ENCODE peak calls at places on chromosome 21, in five cellular contexts. D is GM13976, L is fibroblast of lung, E is WTC11, M is IMR-90. I is an unnamed sample.
A peak's percentile ranks its signal among the peaks of the same experiment; 100 is the strongest.

GRCh38 chr21:45377866-45378257 is 27.1 kb upstream of the COL18A1 start:
- DNase-seq in M (no peak), L (no peak), E (no peak), D (no peak), I (no peak)

GRCh38 chr21:40845621-40846020 is 1.3 kb downstream of the DSCAM start:
- DNase-seq in D (no peak), L (peak; percentile 58), E (no peak), M (peak; percentile 3), I (no peak)

GRCh38 chr21:36048357-36048756 is 12.0 kb downstream of the SETD4 start:
- DNase-seq in E (no peak), D (no peak), L (no peak), M (no peak), I (no peak)

GRCh38 chr21:45874716-45875415 is 106.7 kb upstream of the COL6A1 start:
- DNase-seq in D (no peak), L (peak; percentile 96), M (peak; percentile 98), E (no peak), I (peak; percentile 88)

GRCh38 chr21:34011660-34012059 is 61.7 kb upstream of the MRPS6 start:
- DNase-seq in M (no peak), E (no peak), L (peak; percentile 39), D (no peak), I (no peak)

GRCh38 chr21:46226920-46227599 is 1.5 kb downstream of the LSS start:
- DNase-seq in M (peak; percentile 78), D (peak; percentile 47), E (no peak), L (peak; percentile 27), I (peak; percentile 58)

GRCh38 chr21:15549671-15550070 is 180.1 kb upstream of the USP25 start:
- DNase-seq in M (peak; percentile 5), L (peak; percentile 20), E (no peak), D (no peak), I (no peak)

GRCh38 chr21:16145479-16145878 is 415.7 kb downstream of the USP25 start:
- DNase-seq in M (no peak), D (no peak), L (no peak), E (no peak), I (no peak)

GRCh38 chr21:35002879-35003722 is 46.0 kb downstream of the RUNX1 start:
- DNase-seq in D (no peak), E (no peak), L (peak; percentile 94), M (peak; percentile 92), I (peak; percentile 52)

GRCh38 chr21:23951251-23951650 is 1656.0 kb downstream of the MRPL39 start:
- DNase-seq in L (peak; percentile 59), D (no peak), E (no peak), M (peak; percentile 67), I (no peak)

GRCh38 chr21:45318556-45319341 is 31.1 kb upstream of the POFUT2 start:
- DNase-seq in M (peak; percentile 54), E (no peak), L (peak; percentile 52), D (no peak), I (no peak)

GRCh38 chr21:15564907-15565306 is 164.9 kb upstream of the USP25 start:
- DNase-seq in L (no peak), D (no peak), E (no peak), M (no peak), I (no peak)

GRCh38 chr21:45506836-45507522 is 35.3 kb downstream of the SLC19A1 start:
- DNase-seq in E (no peak), M (no peak), L (no peak), D (no peak), I (no peak)

GRCh38 chr21:33884361-33885157 is 31.0 kb downstream of the ATP5PO start:
- DNase-seq in E (no peak), M (no peak), D (no peak), L (peak; percentile 85), I (peak; percentile 79)

GRCh38 chr21:40466893-40467483 is 380.0 kb downstream of the DSCAM start:
- DNase-seq in D (no peak), L (peak; percentile 13), E (no peak), M (no peak), I (no peak)

GRCh38 chr21:45333583-45334121 is 46.0 kb upstream of the POFUT2 start:
- DNase-seq in L (peak; percentile 48), D (no peak), M (peak; percentile 57), E (no peak), I (no peak)

GRCh38 chr21:34890724-34891609 is 158.1 kb downstream of the RUNX1 start:
- DNase-seq in L (peak; percentile 61), E (peak; percentile 42), D (peak; percentile 23), M (peak; percentile 48), I (no peak)

GRCh38 chr21:36765229-36765628 is 66.3 kb downstream of the SIM2 start:
- DNase-seq in E (no peak), D (no peak), M (peak; percentile 42), L (peak; percentile 25), I (no peak)

GRCh38 chr21:35381743-35382310 is 332.7 kb upstream of the RUNX1 start:
- DNase-seq in D (no peak), M (no peak), L (no peak), E (no peak), I (no peak)

GRCh38 chr21:38988211-38989096 is 182.7 kb downstream of the ETS2 start:
- DNase-seq in E (no peak), M (no peak), L (no peak), D (no peak), I (no peak)

GRCh38 chr21:20662523-20662922 is 335.7 kb upstream of the NCAM2 start:
- DNase-seq in D (no peak), M (no peak), E (peak; percentile 39), L (no peak), I (no peak)

GRCh38 chr21:33780631-33781030 is 135.0 kb downstream of the ATP5PO start:
- DNase-seq in L (peak; percentile 70), E (no peak), M (peak; percentile 45), D (no peak), I (no peak)

GRCh38 chr21:28823464-28823863 is 169.2 kb downstream of the LTN1 start:
- DNase-seq in D (no peak), M (no peak), L (no peak), E (no peak), I (no peak)

GRCh38 chr21:40052276-40052675 is 185.0 kb downstream of the PCP4 start:
- DNase-seq in M (no peak), L (no peak), E (no peak), D (no peak), I (no peak)

GRCh38 chr21:35005825-35006224 is 43.3 kb downstream of the RUNX1 start:
- DNase-seq in L (no peak), D (no peak), E (no peak), M (no peak), I (no peak)

DNA sequence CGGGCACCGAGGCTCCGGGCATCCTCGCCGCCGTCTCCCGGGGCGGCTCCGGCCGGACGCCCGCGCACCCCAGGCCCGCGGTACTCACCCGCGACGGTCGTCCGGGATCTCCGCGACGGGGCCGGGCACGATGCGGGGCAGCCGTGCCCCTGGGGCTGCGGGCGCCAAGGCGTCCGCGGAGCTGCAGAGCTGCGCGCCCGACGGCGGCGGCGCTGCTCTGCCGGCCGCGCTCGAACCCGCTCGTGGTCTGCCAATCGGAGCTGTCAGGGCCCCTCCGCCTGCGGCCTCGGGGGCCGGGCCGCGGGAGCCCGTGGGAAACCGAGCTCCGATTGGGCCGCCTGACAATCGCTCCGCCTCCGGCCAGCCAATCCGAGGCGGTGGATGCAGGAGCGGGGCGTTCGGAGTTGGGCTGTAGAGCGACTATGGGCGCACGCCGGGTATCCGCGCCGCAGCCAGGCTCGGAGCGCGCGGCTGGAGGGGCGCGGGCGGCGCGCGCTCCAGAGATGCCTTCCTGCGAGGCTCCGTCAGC is 100.6 kb upstream of the SOD1 start:
- DNase-seq in E (peak; percentile 96), L (peak; percentile 94), M (peak; percentile 76), D (peak; percentile 79), I (peak; percentile 33)
- TF ChIP-seq CTCF in E (no peak), L (no peak), M (no peak), D (no peak), I (no peak)

GRCh38 chr21:44303490-44303981 is 3.7 kb downstream of the PFKL start:
- DNase-seq in E (no peak), D (no peak), L (no peak), M (no peak), I (no peak)
- TF ChIP-seq CTCF in E (no peak), D (no peak), L (no peak), M (no peak), I (no peak)

GRCh38 chr21:27244356-27244755 is 277.5 kb upstream of the ADAMTS5 start:
- DNase-seq in D (no peak), E (no peak), L (no peak), M (peak; percentile 15), I (no peak)

GRCh38 chr21:27246741-27247140 is 279.9 kb upstream of the ADAMTS5 start:
- DNase-seq in M (peak; percentile 77), D (no peak), E (no peak), L (peak; percentile 62), I (no peak)

GRCh38 chr21:27244796-27245195 is 277.9 kb upstream of the ADAMTS5 start:
- DNase-seq in D (no peak), M (no peak), E (no peak), L (no peak), I (no peak)

GRCh38 chr21:27240901-27241300 is 274.0 kb upstream of the ADAMTS5 start:
- DNase-seq in E (no peak), D (no peak), L (no peak), M (no peak), I (no peak)
- TF ChIP-seq CTCF in E (no peak), D (no peak), L (no peak), M (no peak), I (no peak)

GRCh38 chr21:18801468-18801867 is 397.9 kb upstream of the TMPRSS15 start:
- DNase-seq in E (peak; percentile 14), M (no peak), D (no peak), L (peak; percentile 13), I (no peak)
- TF ChIP-seq CTCF in E (no peak), M (no peak), D (no peak), L (no peak), I (no peak)

GRCh38 chr21:30842990-30843389 is 13.4 kb upstream of the KRTAP7-1 start:
- DNase-seq in D (no peak), E (no peak), M (no peak), L (no peak), I (no peak)

GRCh38 chr21:30838536-30838935 is 9.0 kb upstream of the KRTAP7-1 start:
- DNase-seq in L (no peak), E (no peak), M (no peak), D (no peak), I (no peak)

GRCh38 chr21:30839304-30839703 is 9.7 kb upstream of the KRTAP7-1 start:
- DNase-seq in M (no peak), E (peak; percentile 73), D (no peak), L (no peak), I (no peak)
- TF ChIP-seq CTCF in M (no peak), E (peak; percentile 44), D (no peak), L (no peak), I (no peak)

DNA sequence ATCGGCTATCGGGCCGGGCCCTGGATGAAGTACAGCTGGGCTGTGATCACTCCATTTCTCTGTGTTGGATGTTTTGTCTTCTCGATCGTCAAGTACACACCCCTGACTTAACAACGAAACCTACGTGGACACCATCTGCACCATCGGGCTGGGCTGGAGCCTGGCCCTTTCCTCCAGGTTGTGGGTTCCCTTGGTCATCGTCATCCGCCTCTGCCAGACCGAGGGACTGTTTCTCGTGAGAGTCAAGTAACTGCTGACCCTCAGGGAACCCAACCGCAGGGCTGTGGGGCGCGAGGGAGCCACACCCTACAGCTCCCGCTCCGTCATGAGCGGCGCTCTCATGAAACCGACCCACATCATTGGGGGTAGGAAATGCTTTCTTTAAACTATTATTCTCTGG is 842.4 kb upstream of the TMPRSS15 start:
- DNase-seq in M (no peak), E (no peak), D (no peak), L (no peak), I (no peak)
- TF ChIP-seq CTCF in M (no peak), E (no peak), D (no peak), L (no peak), I (no peak)

I was measured in AG09309.